ENCODE peak calls at places on chromosome 6, in seven cellular contexts. I, R, W, H, K, U and X are unnamed samples.

GRCh38 chr6:105363100-105363754 is 39.7 kb downstream of the PREP start:
- DNase-seq in I (no peak), R (no peak), W (peak), H (no peak), K (no peak), U (no peak), X (no peak)

GRCh38 chr6:44016131-44016870 is 111.0 kb downstream of the MRPL14 start:
- DNase-seq in I (no peak), R (peak), W (no peak), H (no peak), K (no peak), U (no peak), X (no peak)

GRCh38 chr6:1554881-1555569 is 54.7 kb upstream of the FOXC1 start:
- DNase-seq in I (peak), R (peak), W (peak), H (peak), K (no peak), U (no peak), X (peak)

GRCh38 chr6:41655706-41656668 is 17.7 kb downstream of the MDFI start:
- DNase-seq in I (no peak), R (peak), W (no peak), H (no peak), K (peak), U (no peak), X (peak)

GRCh38 chr6:149138093-149138492 is 179.4 kb upstream of the TAB2 start:
- DNase-seq in I (no peak), R (no peak), W (no peak), H (no peak), K (no peak), U (no peak), X (no peak)

GRCh38 chr6:102356170-102356569 is 962.7 kb downstream of the GRIK2 start:
- DNase-seq in I (no peak), R (no peak), W (no peak), H (no peak), K (no peak), U (no peak), X (no peak)

GRCh38 chr6:38025431-38025830 is 205.9 kb downstream of the ZFAND3 start:
- DNase-seq in I (no peak), R (no peak), W (no peak), H (no peak), K (no peak), U (no peak), X (no peak)

GRCh38 chr6:121934461-121934860 is 465.0 kb upstream of the HSF2 start:
- DNase-seq in I (no peak), R (no peak), W (no peak), H (no peak), K (no peak), U (no peak), X (no peak)

GRCh38 chr6:21593412-21593926 is at the start of gene SOX4:
- DNase-seq in I (peak), R (peak), W (peak), H (peak), K (peak), U (peak), X (peak)

GRCh38 chr6:97958143-97958542 is 675.1 kb upstream of the MMS22L start:
- DNase-seq in I (no peak), R (peak), W (no peak), H (peak), K (no peak), U (no peak), X (no peak)

GRCh38 chr6:49790340-49790739 is 3.3 kb upstream of the PGK2 start:
- DNase-seq in I (no peak), R (no peak), W (no peak), H (no peak), K (no peak), U (no peak), X (no peak)

GRCh38 chr6:104349191-104349590 is 510.5 kb downstream of the HACE1 start:
- DNase-seq in I (no peak), R (no peak), W (no peak), H (no peak), K (no peak), U (no peak), X (no peak)

GRCh38 chr6:107819976-107820551 is 4.0 kb downstream of the SCML4 start:
- DNase-seq in I (no peak), R (no peak), W (no peak), H (no peak), K (no peak), U (no peak), X (no peak)

GRCh38 chr6:158762787-158763439 is 56.3 kb downstream of the EZR start:
- DNase-seq in I (no peak), R (no peak), W (no peak), H (peak), K (no peak), U (no peak), X (no peak)

GRCh38 chr6:155090166-155090565 is 95.1 kb downstream of the TIAM2 start:
- DNase-seq in I (no peak), R (no peak), W (no peak), H (no peak), K (no peak), U (no peak), X (no peak)

GRCh38 chr6:7907159-7907558 is 3.4 kb downstream of the TXNDC5 start:
- DNase-seq in I (no peak), R (no peak), W (peak), H (no peak), K (no peak), U (no peak), X (no peak)

GRCh38 chr6:113642714-113643442 is 214.3 kb upstream of the MARCKS start:
- DNase-seq in I (peak), R (no peak), W (peak), H (no peak), K (no peak), U (no peak), X (no peak)

GRCh38 chr6:35370124-35370741 is 27.9 kb downstream of the PPARD start:
- DNase-seq in I (peak), R (peak), W (peak), H (peak), K (peak), U (peak), X (no peak)

GRCh38 chr6:143264291-143264834 is 186.1 kb downstream of the ADAT2 start:
- DNase-seq in I (no peak), R (no peak), W (no peak), H (no peak), K (no peak), U (no peak), X (no peak)

GRCh38 chr6:112881027-112881426 is 533.9 kb downstream of the RFPL4B start:
- DNase-seq in I (no peak), R (peak), W (no peak), H (no peak), K (peak), U (peak), X (no peak)

GRCh38 chr6:39803872-39804271 is 11.7 kb downstream of the DAAM2 start:
- DNase-seq in I (no peak), R (no peak), W (no peak), H (no peak), K (no peak), U (no peak), X (no peak)

GRCh38 chr6:105793132-105793531 is 293.0 kb upstream of the PRDM1 start:
- DNase-seq in I (no peak), R (no peak), W (peak), H (no peak), K (no peak), U (no peak), X (no peak)

GRCh38 chr6:56789879-56790278 is 147.2 kb upstream of the DST start:
- DNase-seq in I (no peak), R (no peak), W (no peak), H (no peak), K (no peak), U (no peak), X (no peak)

GRCh38 chr6:105270511-105270910 is 90.7 kb upstream of the POPDC3 start:
- DNase-seq in I (no peak), R (no peak), W (no peak), H (no peak), K (peak), U (peak), X (no peak)

GRCh38 chr6:137995371-137995770 is 111.8 kb downstream of the PERP start:
- DNase-seq in I (no peak), R (no peak), W (no peak), H (no peak), K (no peak), U (no peak), X (no peak)

GRCh38 chr6:23654745-23655144 is 471.3 kb upstream of the NRSN1 start:
- DNase-seq in I (no peak), R (no peak), W (no peak), H (no peak), K (no peak), U (no peak), X (no peak)

GRCh38 chr6:130163261-130163660 is 59.5 kb downstream of the SAMD3 start:
- DNase-seq in I (no peak), R (no peak), W (no peak), H (no peak), K (no peak), U (no peak), X (no peak)

GRCh38 chr6:47242483-47243386 is 67.0 kb downstream of the TNFRSF21 start:
- DNase-seq in I (peak), R (peak), W (peak), H (peak), K (peak), U (peak), X (peak)

DNA sequence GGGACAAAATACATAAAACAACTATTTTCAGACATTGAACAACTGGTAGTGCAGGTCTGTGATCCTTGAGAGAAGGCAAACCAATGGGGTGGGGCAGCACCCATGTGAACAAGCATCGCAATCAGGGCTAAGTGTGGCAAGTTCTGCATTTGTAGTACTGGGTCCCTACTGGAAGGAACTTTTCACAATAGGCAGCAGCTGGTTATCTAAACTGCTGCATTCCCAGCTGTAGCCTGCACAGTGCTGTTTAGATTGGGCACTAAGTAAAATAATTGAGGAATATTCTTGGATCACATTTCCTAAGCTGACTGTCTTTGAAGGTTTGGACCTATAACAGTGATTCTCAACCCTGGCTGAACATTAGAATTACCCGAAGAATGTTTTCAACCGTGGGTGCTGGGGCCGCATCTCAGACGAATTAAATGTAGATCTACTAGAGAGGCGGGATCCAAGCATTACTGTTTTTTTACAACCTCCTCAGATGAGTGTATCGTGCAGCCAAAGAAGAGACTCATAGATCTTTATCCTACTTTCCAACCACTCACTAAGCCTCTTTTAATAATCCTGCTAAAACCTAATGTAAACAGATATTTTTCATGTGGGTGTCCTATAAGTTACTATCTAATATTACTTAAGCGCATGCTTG is 12.4 kb upstream of the MAP3K4 start:
- DNase-seq in I (no peak), R (peak), W (no peak), H (no peak), K (no peak), U (no peak), X (no peak)
- TF ChIP-seq CTCF in I (no peak), R (no peak), W (no peak), H (no peak), K (no peak), U (peak), X (no peak)

GRCh38 chr6:31664790-31665500 is at the start of gene GPANK1:
- DNase-seq in I (peak), R (peak), W (peak), H (peak), K (no peak), U (peak), X (peak)

GRCh38 chr6:31661867-31662723 is 1.5 kb upstream of the C6orf47 start:
- DNase-seq in I (peak), R (no peak), W (no peak), H (no peak), K (no peak), U (no peak), X (no peak)

GRCh38 chr6:31663087-31663960 is 1.5 kb downstream of the GPANK1 start:
- DNase-seq in I (no peak), R (no peak), W (no peak), H (no peak), K (no peak), U (no peak), X (no peak)

GRCh38 chr6:31665501-31666336 is at the start of gene CSNK2B:
- DNase-seq in I (peak), R (peak), W (peak), H (peak), K (no peak), U (peak), X (peak)

DNA sequence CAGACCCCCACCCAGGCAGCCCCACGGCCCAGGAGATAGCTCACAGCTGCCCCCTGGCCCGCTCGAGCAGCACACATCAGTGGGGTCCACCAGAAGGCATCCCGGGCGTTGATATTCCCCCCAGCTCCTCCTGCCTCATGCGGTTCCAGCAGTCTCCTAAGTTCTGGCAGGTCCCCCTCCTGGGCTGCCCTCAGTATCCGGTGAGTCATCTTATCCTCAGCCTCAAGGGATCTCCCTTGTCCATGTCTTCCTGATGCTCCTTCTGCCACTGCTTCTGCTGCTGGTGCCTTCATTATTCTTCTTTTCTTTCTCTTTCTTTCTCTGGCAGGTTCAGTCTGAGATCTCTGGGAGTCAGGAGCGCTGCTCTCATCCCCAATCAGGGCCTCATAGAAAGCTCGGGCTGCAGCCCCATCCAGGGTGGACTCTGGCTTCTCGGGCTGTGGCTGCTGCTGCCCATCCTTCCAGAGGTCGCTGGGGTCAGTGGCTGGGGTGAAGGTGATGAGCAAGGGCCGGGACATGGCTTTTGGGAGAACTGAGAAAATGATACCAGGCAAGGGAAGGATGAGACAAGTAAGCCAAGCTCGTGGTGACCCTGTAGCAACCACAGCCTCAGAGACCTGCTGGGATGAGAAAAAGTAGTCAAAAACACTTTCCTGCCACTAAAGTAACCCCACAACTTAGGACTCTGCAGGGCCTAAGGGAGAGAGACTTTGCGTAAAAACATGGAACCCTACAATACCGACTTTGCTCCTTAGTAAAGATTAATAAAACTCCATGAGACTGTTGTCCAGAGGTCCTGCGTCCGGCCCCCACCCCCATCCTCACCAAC is 622 bp downstream of the GPANK1 start:
- DNase-seq in I (no peak), R (peak), W (peak), H (peak), K (no peak), U (no peak), X (no peak)
- TF ChIP-seq CTCF in I (peak), R (no peak), W (no peak), H (no peak), K (no peak), U (no peak), X (no peak)

GRCh38 chr6:30493643-30494250 is 4.4 kb downstream of the HLA-E start:
- DNase-seq in I (no peak), R (no peak), W (no peak), H (no peak), K (no peak), U (no peak), X (no peak)

GRCh38 chr6:30491963-30492616 is 2.8 kb downstream of the HLA-E start:
- DNase-seq in I (no peak), R (no peak), W (no peak), H (no peak), K (no peak), U (no peak), X (no peak)

GRCh38 chr6:30485236-30485635 is 4.1 kb upstream of the HLA-E start:
- DNase-seq in I (no peak), R (no peak), W (no peak), H (no peak), K (no peak), U (no peak), X (no peak)

GRCh38 chr6:30490031-30490876 is 945 bp downstream of the HLA-E start:
- DNase-seq in I (peak), R (peak), W (peak), H (peak), K (no peak), U (no peak), X (peak)

GRCh38 chr6:30489081-30490030 is at the start of gene HLA-E:
- DNase-seq in I (peak), R (peak), W (peak), H (peak), K (peak), U (peak), X (peak)
- TF ChIP-seq CTCF in I (no peak), R (no peak), W (no peak), H (no peak), K (no peak), U (no peak), X (no peak)

GRCh38 chr6:136378888-136379287 is 89.2 kb upstream of the BCLAF1 start:
- DNase-seq in I (no peak), R (no peak), W (no peak), H (no peak), K (no peak), U (no peak), X (no peak)
- TF ChIP-seq CTCF in I (peak), R (peak), W (peak), H (no peak), K (no peak), U (peak), X (no peak)

GRCh38 chr6:94251878-94252277 is 832.5 kb upstream of the EPHA7 start:
- DNase-seq in I (no peak), R (no peak), W (no peak), H (no peak), K (no peak), U (no peak), X (no peak)

GRCh38 chr6:94254689-94255088 is 835.3 kb upstream of the EPHA7 start:
- DNase-seq in I (no peak), R (no peak), W (no peak), H (no peak), K (no peak), U (no peak), X (no peak)
- TF ChIP-seq CTCF in I (no peak), R (no peak), W (no peak), H (no peak), K (no peak), U (no peak), X (no peak)

DNA sequence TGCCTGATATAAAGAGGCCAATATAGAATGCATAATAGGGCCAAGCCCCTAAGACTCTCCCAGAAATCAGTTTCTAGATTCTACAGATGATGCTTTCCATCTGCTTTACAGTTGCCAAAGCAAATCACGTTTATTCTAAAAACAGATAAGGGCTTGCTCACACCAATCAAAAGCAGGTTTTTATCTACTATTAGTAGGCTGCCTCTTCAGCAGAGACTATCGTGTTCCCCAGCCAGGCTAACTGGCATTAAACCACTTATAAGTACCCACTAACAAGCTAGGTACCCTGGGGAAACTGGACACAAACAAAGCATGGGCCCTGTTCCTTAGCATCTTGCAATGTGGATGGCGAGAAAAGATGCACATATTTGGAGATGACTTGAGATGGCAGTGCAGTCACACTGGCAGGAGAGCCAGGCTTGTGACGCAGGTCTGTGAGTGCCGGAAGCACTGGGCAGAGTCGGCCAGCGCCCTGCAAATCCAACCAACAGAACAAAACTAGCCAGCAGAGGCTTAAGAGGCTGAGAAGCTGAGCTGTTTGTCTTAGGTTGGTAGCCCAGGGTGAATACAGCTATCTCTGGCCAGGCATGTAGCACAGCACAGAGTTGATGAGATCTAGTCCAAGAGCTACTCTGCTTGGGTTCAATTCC is 73.4 kb downstream of the GFOD1 start:
- DNase-seq in I (no peak), R (no peak), W (no peak), H (peak), K (no peak), U (no peak), X (no peak)
- TF ChIP-seq CTCF in I (no peak), R (no peak), W (no peak), H (peak), K (no peak), U (no peak), X (no peak)

GRCh38 chr6:111027219-111027618 is 45.4 kb downstream of the RPF2 start:
- DNase-seq in I (no peak), R (no peak), W (no peak), H (no peak), K (no peak), U (no peak), X (no peak)
- TF ChIP-seq CTCF in I (no peak), R (no peak), W (no peak), H (peak), K (no peak), U (no peak), X (no peak)

GRCh38 chr6:12841619-12842018 is 125.1 kb downstream of the PHACTR1 start:
- DNase-seq in I (no peak), R (no peak), W (no peak), H (no peak), K (no peak), U (no peak), X (no peak)

GRCh38 chr6:12842126-12842525 is 125.6 kb downstream of the PHACTR1 start:
- DNase-seq in I (no peak), R (no peak), W (no peak), H (no peak), K (no peak), U (no peak), X (no peak)

GRCh38 chr6:12842658-12843057 is 126.1 kb downstream of the PHACTR1 start:
- DNase-seq in I (no peak), R (no peak), W (no peak), H (no peak), K (no peak), U (no peak), X (no peak)

GRCh38 chr6:12845224-12846004 is 128.8 kb downstream of the PHACTR1 start:
- DNase-seq in I (no peak), R (no peak), W (no peak), H (no peak), K (no peak), U (no peak), X (no peak)

GRCh38 chr6:12844284-12845223 is 128.0 kb downstream of the PHACTR1 start:
- DNase-seq in I (peak), R (peak), W (peak), H (no peak), K (no peak), U (no peak), X (no peak)
- TF ChIP-seq CTCF in I (peak), R (peak), W (peak), H (peak), K (peak), U (peak), X (peak)

DNA sequence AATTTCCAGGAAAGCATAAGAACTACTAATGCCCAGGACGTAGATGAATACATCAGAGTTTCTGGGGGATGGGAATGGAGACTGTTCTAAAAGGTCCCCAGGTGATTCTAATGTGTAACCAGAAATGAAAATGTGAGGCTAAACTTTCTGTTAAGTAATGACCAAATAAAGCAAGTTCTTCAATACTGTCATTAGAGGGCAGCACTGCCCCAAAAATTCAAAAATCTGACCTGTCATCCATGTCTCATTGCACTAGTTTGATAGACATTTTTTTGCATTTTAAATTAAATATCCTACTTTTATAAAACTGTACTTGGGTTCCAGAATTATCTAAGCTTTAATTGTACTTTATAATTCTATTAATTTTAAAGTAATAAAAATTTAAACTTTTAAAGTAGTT is 94.9 kb downstream of the RFX6 start:
- DNase-seq in I (peak), R (peak), W (peak), H (no peak), K (no peak), U (peak), X (peak)
- TF ChIP-seq CTCF in I (peak), R (peak), W (peak), H (peak), K (peak), U (peak), X (peak)